ENCODE peak calls at places on chromosomes 7 and 10, in eight cellular contexts. Y, C, G, D, T, Q, N and R are unnamed samples.

GRCh38 chr7:25384820-25385560 is 156.7 kb upstream of the NPVF start:
- DNase-seq in Y (no peak), C (no peak), G (no peak), D (no peak), T (no peak), Q (no peak), N (no peak), R (peak; percentile 49)

GRCh38 chr7:39608278-39608677 is 15.1 kb upstream of the RALA start:
- DNase-seq in Y (peak; percentile 10), C (no peak), G (no peak), D (no peak), T (no peak), Q (no peak), N (no peak), R (no peak)

GRCh38 chr7:77830649-77831355 is 32.2 kb downstream of the PHTF2 start:
- DNase-seq in Y (peak; percentile 44), C (no peak), G (no peak), D (no peak), T (no peak), Q (no peak), N (no peak), R (peak; percentile 86)

GRCh38 chr10:80126876-80127275 is 5.7 kb upstream of the PLAC9 start:
- DNase-seq in Y (no peak), C (no peak), G (no peak), D (no peak), T (no peak), Q (no peak), N (no peak), R (no peak)

GRCh38 chr10:119849031-119849789 is 23.4 kb downstream of the MCMBP start:
- DNase-seq in Y (no peak), C (peak; percentile 47), G (no peak), D (no peak), T (no peak), Q (no peak), N (no peak), R (no peak)

GRCh38 chr10:77179015-77179695 is 458.5 kb downstream of the KCNMA1 start:
- DNase-seq in Y (no peak), C (peak; percentile 70), G (peak; percentile 25), D (no peak), T (peak; percentile 77), Q (no peak), N (peak; percentile 77), R (peak; percentile 20)

GRCh38 chr7:112252141-112252540 is 45.6 kb downstream of the ZNF277 start:
- DNase-seq in Y (no peak), C (no peak), G (no peak), D (no peak), T (no peak), Q (no peak), N (no peak), R (no peak)

GRCh38 chr7:15920953-15921352 is 234.5 kb upstream of the MEOX2 start:
- DNase-seq in Y (no peak), C (no peak), G (no peak), D (no peak), T (no peak), Q (no peak), N (no peak), R (no peak)

GRCh38 chr10:60237977-60238376 is 151.7 kb downstream of the ANK3 start:
- DNase-seq in Y (no peak), C (no peak), G (no peak), D (no peak), T (peak; percentile 3), Q (no peak), N (no peak), R (no peak)

GRCh38 chr7:39911167-39911566 is 38.9 kb upstream of the CDK13 start:
- DNase-seq in Y (no peak), C (no peak), G (no peak), D (no peak), T (no peak), Q (no peak), N (no peak), R (no peak)

GRCh38 chr10:51640120-51640819 is 59.1 kb downstream of the CSTF2T start:
- DNase-seq in Y (no peak), C (no peak), G (no peak), D (no peak), T (no peak), Q (no peak), N (no peak), R (no peak)

GRCh38 chr7:1257863-1258262 is 25.2 kb downstream of the UNCX start:
- DNase-seq in Y (no peak), C (no peak), G (no peak), D (no peak), T (no peak), Q (no peak), N (no peak), R (no peak)

GRCh38 chr7:4745971-4746919 is 29.2 kb upstream of the AP5Z1 start:
- DNase-seq in Y (no peak), C (peak; percentile 48), G (no peak), D (no peak), T (peak; percentile 72), Q (no peak), N (peak; percentile 44), R (no peak)

GRCh38 chr10:74118794-74119193 is 31.8 kb downstream of the AP3M1 start:
- DNase-seq in Y (no peak), C (no peak), G (no peak), D (no peak), T (peak; percentile 34), Q (no peak), N (no peak), R (no peak)

GRCh38 chr7:455110-455928 is 64.3 kb downstream of the PDGFA start:
- DNase-seq in Y (peak; percentile 27), C (no peak), G (peak; percentile 35), D (no peak), T (peak; percentile 27), Q (no peak), N (no peak), R (peak; percentile 52)

GRCh38 chr7:150939052-150939810 is 38.9 kb downstream of the KCNH2 start:
- DNase-seq in Y (no peak), C (no peak), G (peak; percentile 54), D (no peak), T (no peak), Q (no peak), N (no peak), R (no peak)

GRCh38 chr7:47535033-47535703 is 46.7 kb downstream of the TNS3 start:
- DNase-seq in Y (no peak), C (no peak), G (peak; percentile 39), D (no peak), T (no peak), Q (no peak), N (no peak), R (peak; percentile 81)